ENCODE peak calls at places on chromosomes 4 and X, in five cellular contexts. C is PC-3, I is uterus, Y is spleen, R is tibial artery. L is an unnamed sample.

GRCh38 chr4:65645185-65645584 is 25.1 kb downstream of the EPHA5 start:
- DNase-seq in I (no peak), C (no peak), R (no peak), Y (no peak), L (no peak)

GRCh38 chrX:153685751-153686676 is 1.7 kb upstream of the SLC6A8 start:
- DNase-seq in I (no peak), Y (peak), R (no peak), C (no peak), L (no peak)

GRCh38 chr4:25792843-25793242 is 69.9 kb downstream of the SEL1L3 start:
- DNase-seq in C (no peak), Y (no peak), I (no peak), R (no peak), L (no peak)

GRCh38 chrX:17375631-17376380 is 806 bp downstream of the NHS start:
- DNase-seq in C (peak), I (peak), R (peak), Y (peak), L (no peak)

GRCh38 chrX:121504148-121504547 is 456.7 kb downstream of the GLUD2 start:
- DNase-seq in C (no peak), R (no peak), I (no peak), Y (no peak), L (no peak)

GRCh38 chrX:153921511-153922285 is 4.4 kb downstream of the ARHGAP4 start:
- DNase-seq in R (no peak), I (peak), C (no peak), Y (peak), L (no peak)

GRCh38 chr4:10667651-10668341 is 16.8 kb downstream of the CLNK start:
- DNase-seq in R (no peak), Y (no peak), C (no peak), I (no peak), L (no peak)

GRCh38 chr4:48212165-48212564 is 57.5 kb downstream of the TEC start:
- DNase-seq in I (no peak), C (no peak), R (no peak), Y (no peak), L (no peak)

GRCh38 chr4:108991929-108992328 is 229.1 kb upstream of the ETNPPL start:
- DNase-seq in C (no peak), I (no peak), R (no peak), Y (no peak), L (no peak)

GRCh38 chr4:169202878-169203277 is 67.9 kb downstream of the SH3RF1 start:
- DNase-seq in Y (no peak), C (no peak), I (no peak), R (no peak), L (no peak)

GRCh38 chrX:70508296-70508911 is 63.8 kb downstream of the DLG3 start:
- DNase-seq in C (peak), R (no peak), Y (no peak), I (no peak), L (no peak)

GRCh38 chrX:70505451-70505841 is 60.8 kb downstream of the DLG3 start:
- DNase-seq in C (no peak), R (no peak), Y (no peak), I (no peak), L (no peak)

GRCh38 chrX:70504772-70505450 is 60.3 kb downstream of the DLG3 start:
- DNase-seq in Y (no peak), I (no peak), R (no peak), C (no peak), L (no peak)

GRCh38 chrX:70509078-70509477 is 64.4 kb downstream of the DLG3 start:
- DNase-seq in I (no peak), R (no peak), C (no peak), Y (no peak), L (no peak)
- TF ChIP-seq CTCF in I (no peak), R (no peak), C (no peak), Y (no peak), L (no peak)

GRCh38 chr4:41751325-41752061 is 3.0 kb upstream of the PHOX2B start:
- DNase-seq in I (no peak), Y (no peak), C (no peak), R (no peak), L (no peak)
- TF ChIP-seq CTCF in I (no peak), Y (no peak), C (peak), R (no peak), L (no peak)

GRCh38 chrX:94831364-94831763 is 1157.4 kb downstream of the FAM133A start:
- DNase-seq in C (peak), Y (no peak), R (no peak), I (no peak), L (no peak)
- TF ChIP-seq CTCF in C (peak), Y (no peak), R (no peak), I (no peak), L (no peak)

DNA sequence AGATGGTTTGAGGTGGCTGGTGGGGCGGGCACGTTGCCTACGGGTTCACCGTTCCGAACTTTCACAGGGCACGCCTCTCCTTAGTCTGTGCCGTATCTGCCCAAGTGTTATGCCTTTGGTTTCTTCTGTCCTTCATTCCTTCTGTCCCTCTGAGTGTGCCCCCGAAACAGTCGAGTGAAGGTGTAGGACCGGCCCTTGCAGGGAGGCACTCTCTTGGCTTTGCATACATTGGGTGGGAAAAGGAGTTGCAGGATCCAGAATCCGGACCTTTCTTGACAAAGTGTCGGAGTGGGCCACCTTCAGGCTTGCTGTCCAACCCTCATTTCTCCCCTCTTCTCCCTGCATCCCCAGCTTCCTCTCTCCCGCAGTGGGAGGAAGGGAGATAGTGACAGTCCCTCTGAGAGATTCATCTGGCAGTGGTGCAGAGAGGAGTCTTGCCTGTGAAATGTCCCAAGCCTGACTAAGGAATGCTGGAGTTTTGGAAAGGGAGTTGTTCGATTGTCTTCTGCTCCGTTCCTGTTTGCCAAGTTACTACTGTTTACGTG is 585 bp downstream of the ARFIP1 start:
- DNase-seq in R (no peak), Y (no peak), C (peak), I (no peak), L (peak)
- TF ChIP-seq CTCF in R (no peak), Y (no peak), C (no peak), I (no peak), L (no peak)

GRCh38 chr4:143329985-143330384 is 6.7 kb upstream of the GAB1 start:
- DNase-seq in I (no peak), Y (no peak), R (no peak), C (no peak), L (no peak)
- TF ChIP-seq CTCF in I (no peak), Y (no peak), R (no peak), C (peak), L (no peak)

DNA sequence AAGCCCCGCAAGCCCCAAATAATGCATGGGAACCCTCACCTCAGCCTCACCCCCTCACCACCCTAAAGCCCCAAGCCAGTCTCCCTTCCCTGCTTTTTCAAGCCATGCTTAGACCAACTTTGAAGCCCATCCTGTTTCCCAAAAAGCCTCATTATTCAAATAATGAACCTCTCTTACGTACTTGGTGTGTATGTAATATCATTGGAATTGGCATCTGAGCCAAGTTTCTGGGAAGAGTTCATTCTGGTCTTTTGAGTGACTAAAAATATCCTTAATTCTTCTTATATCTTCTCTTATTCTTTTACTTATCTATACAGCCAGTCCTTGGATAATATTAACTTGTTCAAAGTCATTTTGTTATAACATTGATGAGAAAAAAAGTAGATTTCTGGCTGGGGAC is 875.8 kb upstream of the SLIT2 start:
- DNase-seq in C (no peak), I (no peak), R (no peak), Y (no peak), L (no peak)
- TF ChIP-seq CTCF in C (no peak), I (no peak), R (no peak), Y (no peak), L (no peak)

L was measured in natural killer cell.